ENCODE peak calls at places on chromosome 10, in four cellular contexts. Z is IMR-90, G is retinal pigment epithelial cell, B is astrocyte of the spinal cord. Y is an unnamed sample.

GRCh38 chr10:132212816-132213215 is 26.1 kb downstream of the DPYSL4 start:
- DNase-seq in Z (no peak), G (no peak), B (no peak), Y (no peak)

GRCh38 chr10:116170815-116171250 is 102.2 kb downstream of the GFRA1 start:
- DNase-seq in Z (peak), G (peak), B (peak), Y (peak)

GRCh38 chr10:19640864-19641263 is 175.4 kb upstream of the PLXDC2 start:
- DNase-seq in Z (no peak), G (no peak), B (no peak), Y (no peak)

GRCh38 chr10:77685494-77685893 is 47.9 kb upstream of the KCNMA1 start:
- DNase-seq in Z (no peak), G (no peak), B (no peak), Y (no peak)

GRCh38 chr10:106147050-106147449 is 1017.5 kb downstream of the SORCS1 start:
- DNase-seq in Z (no peak), G (no peak), B (no peak), Y (no peak)

GRCh38 chr10:85262992-85263391 is 934.6 kb downstream of the CCSER2 start:
- DNase-seq in Z (no peak), G (no peak), B (no peak), Y (no peak)

GRCh38 chr10:102152545-102152890 is 329 bp downstream of the NOLC1 start:
- DNase-seq in Z (peak), G (no peak), B (no peak), Y (no peak)

GRCh38 chr10:106619353-106619752 is 545.2 kb downstream of the SORCS1 start:
- DNase-seq in Z (no peak), G (no peak), B (no peak), Y (no peak)

DNA sequence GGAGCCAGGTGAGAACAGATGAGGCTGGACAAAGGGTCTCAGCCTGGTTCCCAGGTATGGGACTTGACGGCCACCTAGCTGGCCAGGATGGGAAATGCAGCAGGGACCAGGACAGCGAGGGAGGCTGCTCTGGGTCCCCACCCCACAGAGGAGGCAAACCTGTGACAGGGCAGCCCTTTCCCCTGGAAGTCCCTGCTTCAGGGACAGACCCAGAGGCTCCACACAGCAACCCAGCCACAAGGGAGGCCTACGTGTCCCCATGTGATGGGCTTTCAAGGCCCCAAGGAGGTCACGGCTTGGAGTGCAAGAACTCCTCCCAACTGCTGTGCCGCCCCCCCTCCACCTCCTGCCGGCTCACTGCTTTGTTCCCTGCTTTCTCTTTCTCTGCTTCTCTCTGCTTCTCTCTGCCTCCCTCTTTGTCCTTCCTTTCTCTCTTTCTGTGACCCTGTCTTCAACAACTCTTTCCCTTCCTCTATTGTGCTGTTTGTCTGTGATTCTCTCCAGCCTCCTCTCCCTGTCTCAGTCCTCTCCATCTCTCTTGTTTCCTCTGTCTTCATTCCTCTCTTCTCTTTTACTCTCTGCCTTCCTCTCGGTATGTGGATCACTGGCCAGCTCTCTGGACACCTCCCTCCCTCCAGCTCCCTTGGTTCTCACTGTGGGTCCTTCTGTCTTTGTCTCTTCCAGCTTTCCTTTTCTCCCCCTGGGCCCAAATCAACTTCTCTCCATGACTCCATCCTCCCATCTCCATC is 9.6 kb upstream of the EIF5AL1 start:
- DNase-seq in Z (no peak), G (no peak), B (no peak), Y (no peak)
- TF ChIP-seq CTCF in Z (peak), G (peak), B (peak), Y (peak)

DNA sequence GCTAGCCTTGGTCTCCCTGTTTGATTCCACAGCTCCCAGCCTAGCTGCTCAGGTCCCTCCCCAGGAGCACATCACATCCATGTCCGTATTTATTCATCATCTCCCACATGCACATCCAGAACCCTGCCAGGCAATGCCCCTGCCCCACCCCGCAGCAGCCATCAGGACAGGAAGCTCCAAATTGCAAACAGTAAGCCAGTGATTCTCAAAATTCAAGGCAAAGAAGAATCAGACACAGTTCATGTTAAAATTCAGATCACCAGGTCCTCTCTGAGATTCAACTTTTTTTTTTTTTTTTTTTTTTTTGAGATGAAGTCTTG is 17.7 kb downstream of the LRRC20 start:
- DNase-seq in Z (no peak), G (no peak), B (no peak), Y (no peak)
- H3K4me3 ChIP-seq in Z (no peak), G (no peak), B (no peak), Y (no peak)

DNA sequence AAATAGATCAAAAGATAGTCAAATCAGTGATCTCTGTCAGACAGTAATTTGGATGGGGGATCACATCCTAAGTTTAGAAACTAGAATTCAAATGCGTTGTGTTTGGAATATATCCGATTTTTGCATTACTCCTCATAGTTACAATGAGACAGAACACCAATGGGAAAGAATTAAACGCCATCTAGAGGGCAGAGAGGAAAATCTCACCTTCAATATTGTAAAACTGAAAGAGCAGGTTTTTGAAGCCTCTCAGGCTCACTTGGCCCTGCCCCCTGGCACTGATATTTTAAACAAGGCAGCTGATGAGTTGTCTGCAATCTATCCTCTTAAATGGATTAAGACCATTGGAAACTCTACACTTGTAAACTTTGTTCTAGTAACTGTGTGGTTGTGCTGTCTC is 17.7 kb downstream of the FRG2B start:
- DNase-seq in Z (no peak), G (no peak), B (no peak), Y (no peak)
- TF ChIP-seq CTCF in Z (peak), G (peak), B (peak), Y (peak)

GRCh38 chr10:1138529-1138928 is 82.3 kb downstream of the WDR37 start:
- DNase-seq in Z (no peak), G (no peak), B (no peak), Y (no peak)

GRCh38 chr10:1134156-1134555 is 78.0 kb downstream of the WDR37 start:
- DNase-seq in Z (no peak), G (no peak), B (no peak), Y (no peak)

GRCh38 chr10:1136268-1136667 is 80.1 kb downstream of the WDR37 start:
- DNase-seq in Z (no peak), G (no peak), B (no peak), Y (no peak)

GRCh38 chr10:1141261-1141660 is 85.1 kb downstream of the WDR37 start:
- DNase-seq in Z (no peak), G (no peak), B (no peak), Y (no peak)

GRCh38 chr10:1137499-1138163 is 81.4 kb downstream of the WDR37 start:
- DNase-seq in Z (no peak), G (no peak), B (no peak), Y (no peak)
- H3K4me3 ChIP-seq in Z (no peak), G (no peak), B (no peak), Y (no peak)

GRCh38 chr10:70761727-70762350 is 23.3 kb downstream of the TBATA start:
- DNase-seq in Z (no peak), G (no peak), B (no peak), Y (no peak)

GRCh38 chr10:70759769-70760168 is 25.4 kb downstream of the TBATA start:
- DNase-seq in Z (no peak), G (no peak), B (no peak), Y (no peak)

GRCh38 chr10:70760271-70760787 is 24.8 kb downstream of the TBATA start:
- DNase-seq in Z (no peak), G (no peak), B (no peak), Y (no peak)

GRCh38 chr10:70762441-70763177 is 22.6 kb downstream of the TBATA start:
- DNase-seq in Z (no peak), G (no peak), B (no peak), Y (no peak)

GRCh38 chr10:70761031-70761601 is 24.1 kb downstream of the TBATA start:
- DNase-seq in Z (no peak), G (no peak), B (peak), Y (peak)
- TF ChIP-seq CTCF in Z (peak), G (no peak), B (peak), Y (peak)

GRCh38 chr10:88949912-88950664 is 2.5 kb downstream of the ACTA2 start:
- DNase-seq in Z (no peak), G (no peak), B (peak), Y (no peak)
- H3K4me3 ChIP-seq in Z (peak), G (no peak), B (no peak), Y (peak)

DNA sequence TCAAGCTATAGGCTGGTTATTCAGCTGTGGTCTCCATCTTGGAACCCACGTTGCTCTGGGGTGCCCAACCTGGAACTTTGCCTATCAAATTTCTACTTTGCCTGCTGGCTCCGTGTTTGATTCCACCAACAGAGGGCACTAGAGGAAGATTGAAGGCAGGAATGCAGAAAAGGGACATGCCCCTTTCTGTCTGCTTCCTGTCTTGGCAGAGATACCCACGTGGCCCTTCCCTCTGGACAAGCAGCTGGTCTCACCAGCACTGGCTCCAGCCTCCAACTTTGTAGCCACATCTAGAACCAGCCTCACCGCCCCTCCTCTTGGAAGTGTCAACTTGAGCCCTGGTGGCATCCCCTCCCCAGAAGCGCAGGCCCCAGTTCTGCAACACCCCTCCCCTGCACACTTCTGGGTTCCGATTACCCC is 52.1 kb upstream of the ZNF438 start:
- DNase-seq in Z (peak), G (no peak), B (peak), Y (no peak)
- TF ChIP-seq CTCF in Z (peak), G (peak), B (peak), Y (peak)

GRCh38 chr10:88222878-88223277 is 359.5 kb downstream of the PTEN start:
- DNase-seq in Z (no peak), G (no peak), B (no peak), Y (no peak)
- H3K4me3 ChIP-seq in Z (no peak), G (no peak), B (no peak), Y (no peak)

GRCh38 chr10:42640610-42641229 is 2.4 kb upstream of the ZNF33B start:
- DNase-seq in Z (no peak), G (no peak), B (no peak), Y (no peak)

GRCh38 chr10:42637142-42637541 is 1.2 kb downstream of the ZNF33B start:
- DNase-seq in Z (no peak), G (no peak), B (no peak), Y (no peak)

GRCh38 chr10:42638053-42638820 is at the start of gene ZNF33B:
- DNase-seq in Z (peak), G (peak), B (peak), Y (peak)

GRCh38 chr10:42637648-42638052 is 720 bp downstream of the ZNF33B start:
- DNase-seq in Z (no peak), G (no peak), B (no peak), Y (no peak)

GRCh38 chr10:42638821-42639270 is 476 bp upstream of the ZNF33B start:
- DNase-seq in Z (no peak), G (no peak), B (no peak), Y (no peak)
- TF ChIP-seq CTCF in Z (no peak), G (no peak), B (no peak), Y (no peak)

GRCh38 chr10:130904676-130905075 is 406.8 kb downstream of the TCERG1L start:
- DNase-seq in Z (no peak), G (no peak), B (no peak), Y (no peak)
- H3K4me3 ChIP-seq in Z (no peak), G (no peak), B (no peak), Y (no peak)

Y was measured in AG04449.